ENCODE peak calls at places on chromosomes 4 and X, in six cellular contexts. One of them, this sample, is unnamed.
A peak's percentile ranks its signal among the peaks of the same experiment; 100 is the strongest.

GRCh38 chrX:45009371-45010000 is 136.5 kb downstream of the KDM6A start:
- DNase-seq in fibroblast of the aortic adventitia: peak; percentile 33
- DNase-seq in tibial nerve: no peak
- DNase-seq in astrocyte of the spinal cord: peak; percentile 21
- DNase-seq in A549: peak; percentile 47
- DNase-seq in fibroblast of pulmonary artery: peak; percentile 25
- DNase-seq in this sample: no peak

GRCh38 chr4:17562157-17562556 is 14.8 kb upstream of the LAP3 start:
- DNase-seq in fibroblast of the aortic adventitia: no peak
- DNase-seq in fibroblast of pulmonary artery: no peak
- DNase-seq in A549: peak; percentile 14
- DNase-seq in tibial nerve: no peak
- DNase-seq in astrocyte of the spinal cord: no peak
- DNase-seq in this sample: no peak

GRCh38 chr4:100278567-100278966 is 88.3 kb upstream of the DDIT4L start:
- DNase-seq in astrocyte of the spinal cord: no peak
- DNase-seq in A549: no peak
- DNase-seq in fibroblast of the aortic adventitia: no peak
- DNase-seq in tibial nerve: no peak
- DNase-seq in fibroblast of pulmonary artery: no peak
- DNase-seq in this sample: no peak

GRCh38 chr4:163748474-163748873 is 254.0 kb downstream of the TMA16 start:
- DNase-seq in A549: peak; percentile 19
- DNase-seq in astrocyte of the spinal cord: peak; percentile 14
- DNase-seq in fibroblast of pulmonary artery: no peak
- DNase-seq in tibial nerve: no peak
- DNase-seq in fibroblast of the aortic adventitia: no peak
- DNase-seq in this sample: no peak

GRCh38 chr4:150283689-150284088 is 205.4 kb downstream of the DCLK2 start:
- DNase-seq in astrocyte of the spinal cord: peak; percentile 97
- DNase-seq in fibroblast of the aortic adventitia: peak; percentile 95
- DNase-seq in A549: peak; percentile 16
- DNase-seq in tibial nerve: no peak
- DNase-seq in fibroblast of pulmonary artery: peak; percentile 93
- DNase-seq in this sample: no peak

GRCh38 chr4:24655971-24656370 is 71.6 kb upstream of the DHX15 start:
- DNase-seq in fibroblast of pulmonary artery: no peak
- DNase-seq in A549: peak; percentile 44
- DNase-seq in astrocyte of the spinal cord: no peak
- DNase-seq in fibroblast of the aortic adventitia: no peak
- DNase-seq in tibial nerve: no peak
- DNase-seq in this sample: no peak

GRCh38 chrX:53481816-53482485 is 47.8 kb upstream of the HSD17B10 start:
- DNase-seq in fibroblast of pulmonary artery: peak; percentile 71
- DNase-seq in A549: peak; percentile 78
- DNase-seq in astrocyte of the spinal cord: peak; percentile 61
- DNase-seq in tibial nerve: peak; percentile 48
- DNase-seq in fibroblast of the aortic adventitia: peak; percentile 77
- DNase-seq in this sample: peak; percentile 21

GRCh38 chrX:57573754-57574153 is 18.1 kb upstream of the ZXDB start:
- DNase-seq in fibroblast of pulmonary artery: peak; percentile 29
- DNase-seq in tibial nerve: no peak
- DNase-seq in astrocyte of the spinal cord: no peak
- DNase-seq in fibroblast of the aortic adventitia: peak; percentile 43
- DNase-seq in A549: no peak
- DNase-seq in this sample: no peak

GRCh38 chrX:109740076-109740809 is 7.2 kb upstream of the ACSL4 start:
- DNase-seq in tibial nerve: peak; percentile 32
- DNase-seq in astrocyte of the spinal cord: no peak
- DNase-seq in fibroblast of pulmonary artery: peak; percentile 72
- DNase-seq in A549: peak; percentile 80
- DNase-seq in fibroblast of the aortic adventitia: no peak
- DNase-seq in this sample: no peak

GRCh38 chrX:104343408-104344129 is 88.8 kb upstream of the ESX1 start:
- DNase-seq in tibial nerve: peak; percentile 31
- DNase-seq in fibroblast of the aortic adventitia: peak; percentile 68
- DNase-seq in astrocyte of the spinal cord: peak; percentile 82
- DNase-seq in A549: peak; percentile 78
- DNase-seq in fibroblast of pulmonary artery: peak; percentile 85
- DNase-seq in this sample: peak; percentile 4

GRCh38 chr4:5019796-5020195 is 538 bp upstream of the CYTL1 start:
- DNase-seq in astrocyte of the spinal cord: no peak
- DNase-seq in fibroblast of the aortic adventitia: no peak
- DNase-seq in tibial nerve: no peak
- DNase-seq in fibroblast of pulmonary artery: no peak
- DNase-seq in A549: no peak
- DNase-seq in this sample: no peak

DNA sequence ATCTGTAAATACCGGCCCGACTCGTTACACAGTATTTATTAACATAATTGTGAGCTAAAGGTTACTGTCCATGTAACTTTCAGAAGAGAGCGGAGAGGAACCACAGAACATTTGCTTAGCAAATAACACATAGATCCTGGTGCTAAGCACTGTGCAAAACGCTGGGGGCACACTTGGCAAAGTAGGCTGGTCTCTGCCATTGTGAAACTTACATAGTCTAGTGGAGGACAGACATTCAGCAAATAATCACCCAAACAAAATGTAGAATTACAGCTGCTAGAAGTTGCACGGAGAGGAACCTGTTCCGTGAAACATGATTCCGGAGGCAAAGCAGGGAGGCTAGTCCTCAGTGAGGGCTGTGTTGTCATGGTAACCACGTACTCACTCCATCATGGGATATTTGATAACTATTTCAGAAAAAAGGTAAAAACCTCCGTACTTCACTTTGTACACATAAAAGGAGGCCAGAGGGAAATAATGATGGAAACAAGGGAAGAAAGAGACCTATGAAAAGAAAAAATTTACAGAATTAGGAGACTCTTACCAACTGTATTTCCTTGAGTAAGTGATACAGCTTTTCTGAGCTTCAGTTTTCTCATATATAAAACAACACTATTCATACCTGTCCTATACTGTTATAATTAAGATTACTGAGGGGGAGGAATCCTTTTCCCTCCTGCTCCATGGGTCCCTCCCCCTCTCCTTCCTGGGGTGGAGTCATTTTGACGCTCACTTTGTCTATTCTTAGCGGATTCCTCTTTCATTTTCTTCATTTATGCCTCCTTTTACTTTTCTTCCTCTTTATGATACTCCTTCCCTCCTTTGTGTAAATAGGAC is 760 bp upstream of the RASGEF1B start:
- DNase-seq in fibroblast of the aortic adventitia: peak; percentile 32
- DNase-seq in fibroblast of pulmonary artery: peak; percentile 58
- DNase-seq in tibial nerve: peak; percentile 35
- DNase-seq in astrocyte of the spinal cord: peak; percentile 44
- DNase-seq in A549: peak; percentile 28
- DNase-seq in this sample: peak; percentile 50
- TF ChIP-seq CTCF in fibroblast of the aortic adventitia: peak; percentile 9
- TF ChIP-seq CTCF in fibroblast of pulmonary artery: peak; percentile 41
- TF ChIP-seq CTCF in tibial nerve: peak; percentile 28
- TF ChIP-seq CTCF in astrocyte of the spinal cord: peak; percentile 29
- TF ChIP-seq CTCF in A549: no peak
- TF ChIP-seq CTCF in this sample: no peak

GRCh38 chr4:15339732-15340131 is 88.1 kb upstream of the C1QTNF7 start:
- DNase-seq in fibroblast of pulmonary artery: peak; percentile 49
- DNase-seq in astrocyte of the spinal cord: peak; percentile 22
- DNase-seq in fibroblast of the aortic adventitia: no peak
- DNase-seq in A549: no peak
- DNase-seq in tibial nerve: no peak
- DNase-seq in this sample: no peak
- TF ChIP-seq CTCF in fibroblast of pulmonary artery: no peak
- TF ChIP-seq CTCF in astrocyte of the spinal cord: no peak
- TF ChIP-seq CTCF in fibroblast of the aortic adventitia: no peak
- TF ChIP-seq CTCF in A549: no peak
- TF ChIP-seq CTCF in tibial nerve: no peak
- TF ChIP-seq CTCF in this sample: no peak

GRCh38 chr4:66178901-66179300 is 508.6 kb upstream of the EPHA5 start:
- DNase-seq in fibroblast of pulmonary artery: peak; percentile 39
- DNase-seq in fibroblast of the aortic adventitia: peak; percentile 76
- DNase-seq in A549: peak; percentile 25
- DNase-seq in astrocyte of the spinal cord: peak; percentile 76
- DNase-seq in tibial nerve: no peak
- DNase-seq in this sample: no peak
- TF ChIP-seq CTCF in fibroblast of pulmonary artery: no peak
- TF ChIP-seq CTCF in fibroblast of the aortic adventitia: no peak
- TF ChIP-seq CTCF in A549: no peak
- TF ChIP-seq CTCF in astrocyte of the spinal cord: no peak
- TF ChIP-seq CTCF in tibial nerve: no peak
- TF ChIP-seq CTCF in this sample: no peak

GRCh38 chr4:117699595-117699994 is 334.7 kb upstream of the NDST3 start:
- DNase-seq in tibial nerve: no peak
- DNase-seq in astrocyte of the spinal cord: no peak
- DNase-seq in A549: no peak
- DNase-seq in fibroblast of the aortic adventitia: no peak
- DNase-seq in fibroblast of pulmonary artery: no peak
- DNase-seq in this sample: no peak

GRCh38 chr4:117702353-117702752 is 331.9 kb upstream of the NDST3 start:
- DNase-seq in tibial nerve: no peak
- DNase-seq in fibroblast of pulmonary artery: no peak
- DNase-seq in fibroblast of the aortic adventitia: no peak
- DNase-seq in A549: no peak
- DNase-seq in astrocyte of the spinal cord: no peak
- DNase-seq in this sample: no peak

DNA sequence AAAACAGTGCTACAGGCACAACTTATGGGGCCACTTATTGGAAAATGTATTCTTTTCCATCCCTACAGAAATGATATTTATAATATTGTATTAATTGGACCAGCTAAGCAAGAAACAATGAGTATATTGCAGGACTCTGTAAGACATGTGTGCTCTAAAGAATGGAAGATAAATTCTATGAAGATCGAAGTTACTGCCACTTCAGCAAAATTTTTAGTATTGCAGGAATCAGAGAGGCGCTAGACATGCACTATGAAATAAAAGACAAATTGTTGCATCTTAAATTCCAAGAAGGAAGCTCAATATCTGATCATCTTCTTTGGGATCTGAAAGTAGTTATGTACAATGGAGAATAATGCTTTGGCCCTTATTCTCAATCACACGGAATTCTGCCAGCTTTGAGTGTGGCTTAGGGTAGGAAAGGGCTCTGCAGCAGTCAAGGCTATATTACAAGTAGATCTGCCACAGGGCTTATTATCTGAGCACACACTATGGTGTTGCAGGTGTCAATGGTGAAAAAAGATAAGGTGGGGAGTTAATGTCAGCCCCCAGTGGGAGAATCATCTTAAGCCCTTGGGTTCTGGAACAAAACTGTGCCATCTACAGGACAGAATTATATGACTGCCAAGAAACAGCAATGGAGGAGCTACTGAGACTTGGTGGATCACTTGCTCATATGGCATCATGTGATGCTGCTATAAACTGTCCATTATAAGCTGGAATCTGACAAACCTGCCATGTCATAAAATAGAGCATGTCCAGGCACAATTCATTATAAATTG is 334.0 kb upstream of the NDST3 start:
- DNase-seq in A549: peak; percentile 2
- DNase-seq in tibial nerve: no peak
- DNase-seq in fibroblast of the aortic adventitia: no peak
- DNase-seq in fibroblast of pulmonary artery: no peak
- DNase-seq in astrocyte of the spinal cord: no peak
- DNase-seq in this sample: peak; percentile 4
- TF ChIP-seq CTCF in A549: no peak
- TF ChIP-seq CTCF in tibial nerve: no peak
- TF ChIP-seq CTCF in fibroblast of the aortic adventitia: no peak
- TF ChIP-seq CTCF in fibroblast of pulmonary artery: no peak
- TF ChIP-seq CTCF in astrocyte of the spinal cord: no peak
- TF ChIP-seq CTCF in this sample: peak; percentile 24

DNA sequence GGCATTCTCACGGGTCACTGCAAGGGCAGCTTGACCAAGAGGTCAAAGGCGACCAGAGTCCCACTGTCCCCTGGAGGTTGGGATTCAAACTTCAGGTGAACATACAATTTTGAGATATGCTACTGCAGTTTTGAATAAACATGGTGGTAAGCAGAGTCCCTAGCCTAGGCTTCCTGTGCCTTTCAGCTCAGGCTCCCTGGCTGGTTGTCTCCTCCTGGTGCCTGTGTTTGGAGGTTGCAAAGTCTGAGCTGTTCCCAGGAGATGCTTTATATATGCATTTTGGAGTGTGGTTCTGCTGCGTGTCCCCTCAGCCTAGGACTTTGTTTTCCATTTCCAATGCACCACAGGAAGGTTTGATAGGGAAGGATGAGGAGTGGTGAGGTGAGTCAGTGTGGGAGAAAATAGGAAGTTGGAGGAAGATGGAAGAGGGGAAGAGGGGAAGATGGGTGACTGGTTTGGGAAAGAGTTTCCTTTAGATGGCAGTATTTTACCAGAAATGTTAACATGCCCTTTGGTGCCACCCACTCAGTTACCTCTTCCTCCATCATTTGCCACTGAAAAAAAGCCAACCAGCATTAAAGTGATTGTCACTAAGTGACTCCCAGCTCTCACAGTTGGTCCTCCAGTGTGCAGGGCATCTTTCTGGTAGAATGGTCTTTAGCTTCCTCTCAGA is 211.7 kb upstream of the AGTR2 start:
- DNase-seq in fibroblast of the aortic adventitia: no peak
- DNase-seq in A549: no peak
- DNase-seq in tibial nerve: no peak
- DNase-seq in fibroblast of pulmonary artery: no peak
- DNase-seq in astrocyte of the spinal cord: no peak
- DNase-seq in this sample: no peak
- TF ChIP-seq CTCF in fibroblast of the aortic adventitia: no peak
- TF ChIP-seq CTCF in A549: no peak
- TF ChIP-seq CTCF in tibial nerve: no peak
- TF ChIP-seq CTCF in fibroblast of pulmonary artery: no peak
- TF ChIP-seq CTCF in astrocyte of the spinal cord: no peak
- TF ChIP-seq CTCF in this sample: no peak

DNA sequence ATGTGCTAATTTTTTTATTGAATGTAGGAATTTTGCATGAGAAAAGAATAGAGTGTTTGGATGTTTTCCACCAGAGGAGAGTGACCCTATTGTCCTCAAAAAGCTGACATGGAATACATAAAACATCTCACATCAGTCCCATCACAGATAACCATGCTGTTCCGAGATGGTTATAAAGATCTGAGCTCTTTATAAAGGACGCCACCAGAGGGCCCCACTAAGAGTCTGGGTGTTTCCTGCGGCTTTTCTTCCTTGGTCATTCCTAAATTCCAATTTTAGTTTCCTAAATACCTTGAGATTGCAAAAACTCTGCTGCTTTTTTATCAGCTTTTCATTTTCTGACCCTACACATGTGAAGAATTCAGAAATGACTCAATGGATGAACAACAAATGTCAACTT is 504.5 kb upstream of the FRG1 start:
- DNase-seq in A549: peak; percentile 4
- DNase-seq in fibroblast of the aortic adventitia: no peak
- DNase-seq in fibroblast of pulmonary artery: no peak
- DNase-seq in tibial nerve: no peak
- DNase-seq in astrocyte of the spinal cord: no peak
- DNase-seq in this sample: no peak
- TF ChIP-seq CTCF in A549: peak; percentile 9
- TF ChIP-seq CTCF in fibroblast of the aortic adventitia: no peak
- TF ChIP-seq CTCF in fibroblast of pulmonary artery: no peak
- TF ChIP-seq CTCF in tibial nerve: no peak
- TF ChIP-seq CTCF in astrocyte of the spinal cord: no peak
- TF ChIP-seq CTCF in this sample: no peak

DNA sequence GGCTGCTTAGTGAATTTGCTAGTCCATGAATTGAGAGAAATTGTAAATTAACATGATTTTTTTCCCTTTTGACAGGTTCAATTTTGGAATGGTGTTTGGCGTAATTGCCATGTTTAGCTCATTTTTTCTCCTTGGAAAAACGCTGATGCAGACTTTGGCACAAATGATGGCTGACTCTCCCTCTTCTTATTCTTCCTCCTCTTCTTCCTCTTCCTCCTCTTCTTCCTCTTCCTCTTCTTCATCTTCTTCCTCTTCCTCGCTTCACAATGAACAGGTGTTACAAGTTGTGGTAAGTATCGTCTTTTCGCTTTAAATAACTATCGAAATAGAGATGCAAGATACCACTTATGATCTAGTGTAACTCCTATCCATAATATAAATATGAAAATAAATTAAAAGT is 5.7 kb downstream of the MBTPS2 start:
- DNase-seq in A549: no peak
- DNase-seq in tibial nerve: no peak
- DNase-seq in fibroblast of the aortic adventitia: no peak
- DNase-seq in fibroblast of pulmonary artery: no peak
- DNase-seq in astrocyte of the spinal cord: no peak
- DNase-seq in this sample: no peak
- TF ChIP-seq CTCF in A549: no peak
- TF ChIP-seq CTCF in tibial nerve: no peak
- TF ChIP-seq CTCF in fibroblast of the aortic adventitia: no peak
- TF ChIP-seq CTCF in fibroblast of pulmonary artery: no peak
- TF ChIP-seq CTCF in astrocyte of the spinal cord: no peak
- TF ChIP-seq CTCF in this sample: no peak

This sample was measured in GM20000.